ENCODE peak calls at places on chromosomes 13 and 19, in four cellular contexts. R is H1, K is HepG2, Z is K562. V is an unnamed sample.

GRCh38 chr13:98033277-98034247 is 80.1 kb downstream of the IPO5 start:
- DNase-seq in R (no peak), K (peak), Z (peak), V (peak)

GRCh38 chr19:13022859-13023636 is 27.8 kb downstream of the NFIX start:
- DNase-seq in R (no peak), Z (peak), K (peak), V (peak)

GRCh38 chr19:14731200-14731599 is 41.4 kb downstream of the ZNF333 start:
- DNase-seq in Z (peak), K (peak), R (no peak), V (peak)

GRCh38 chr13:77507931-77508776 is 27.4 kb upstream of the SCEL start:
- DNase-seq in Z (no peak), K (no peak), R (no peak), V (no peak)

GRCh38 chr13:33184530-33184929 is 101.0 kb downstream of the STARD13 start:
- DNase-seq in R (no peak), K (no peak), Z (no peak), V (no peak)

GRCh38 chr19:43789029-43789428 is 8.3 kb upstream of the KCNN4 start:
- DNase-seq in Z (peak), K (no peak), R (no peak), V (peak)

GRCh38 chr19:58325623-58326022 is 1.2 kb upstream of the ZSCAN22 start:
- DNase-seq in Z (no peak), R (no peak), K (no peak), V (no peak)

GRCh38 chr13:57409656-57410055 is 221.9 kb upstream of the PCDH17 start:
- DNase-seq in R (no peak), K (no peak), Z (no peak), V (no peak)

GRCh38 chr13:25927363-25927762 is 124.5 kb downstream of the SHISA2 start:
- DNase-seq in K (no peak), R (no peak), Z (no peak), V (no peak)

DNA sequence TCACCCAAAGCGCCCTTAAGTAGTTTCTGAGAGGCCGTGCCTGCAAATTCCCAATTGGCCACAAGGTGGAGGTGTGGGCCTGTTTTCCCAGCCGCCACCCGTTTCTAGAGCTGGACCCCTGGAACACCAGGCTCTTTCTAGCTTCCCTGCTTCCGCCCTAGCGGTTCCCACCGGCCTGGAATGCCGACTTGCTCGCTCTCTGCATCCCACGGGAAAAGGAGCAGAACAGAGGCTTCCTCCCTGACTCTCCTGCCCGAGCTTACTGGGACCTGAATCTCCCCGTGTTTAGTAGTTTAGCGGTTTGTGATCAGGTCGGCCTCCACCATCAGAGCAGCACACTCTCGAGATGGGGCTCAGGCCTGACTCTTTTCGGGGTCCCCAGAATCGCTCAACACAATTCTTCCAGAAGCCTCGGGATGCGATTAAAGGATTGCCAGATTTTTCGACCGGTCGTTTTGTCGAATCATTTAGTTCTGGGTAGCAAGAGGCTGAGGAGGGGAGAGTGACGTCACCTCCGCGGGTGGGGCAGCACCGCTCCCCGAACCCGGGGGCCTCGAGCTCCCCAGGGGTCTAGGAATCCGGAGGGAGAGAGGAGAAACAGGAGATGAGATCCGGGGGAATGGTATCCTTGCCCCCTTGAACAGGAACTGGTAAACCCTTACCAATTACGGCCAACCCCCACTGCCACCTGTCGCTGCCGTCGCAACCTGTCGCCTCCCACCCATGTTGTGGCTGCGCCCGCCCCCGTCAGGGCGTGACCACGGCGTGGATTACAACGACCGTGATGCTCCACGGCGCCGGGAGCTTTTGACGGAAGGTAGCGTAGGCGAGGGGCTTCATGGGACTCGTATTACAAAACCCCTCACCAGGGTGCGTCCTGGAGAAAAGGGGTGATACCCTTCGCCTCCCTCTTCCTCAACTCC is 8.0 kb downstream of the NAPSA start:
- DNase-seq in Z (peak), K (peak), R (peak), V (peak)
- TF ChIP-seq CREB1 in Z (peak), K (peak), R (no peak), V (no peak)

GRCh38 chr19:28960586-28960985 is 252.4 kb downstream of the UQCRFS1 start:
- DNase-seq in Z (no peak), R (no peak), K (no peak), V (no peak)

GRCh38 chr19:28961772-28962500 is 251.0 kb downstream of the UQCRFS1 start:
- DNase-seq in K (no peak), R (no peak), Z (no peak), V (no peak)

GRCh38 chr19:28956421-28956820 is 256.5 kb downstream of the UQCRFS1 start:
- DNase-seq in K (no peak), R (no peak), Z (no peak), V (no peak)

GRCh38 chr19:28960986-28961705 is 251.8 kb downstream of the UQCRFS1 start:
- DNase-seq in R (no peak), Z (no peak), K (no peak), V (no peak)

GRCh38 chr19:28956971-28957370 is 256.0 kb downstream of the UQCRFS1 start:
- DNase-seq in Z (no peak), R (no peak), K (no peak), V (no peak)
- TF ChIP-seq JUN in Z (no peak), R (no peak), K (no peak), V (no peak)

GRCh38 chr13:20118268-20119140 is 42.3 kb downstream of the GJA3 start:
- DNase-seq in Z (peak), R (no peak), K (no peak), V (peak)
- TF ChIP-seq CREB1 in Z (no peak), R (no peak), K (no peak), V (no peak)

DNA sequence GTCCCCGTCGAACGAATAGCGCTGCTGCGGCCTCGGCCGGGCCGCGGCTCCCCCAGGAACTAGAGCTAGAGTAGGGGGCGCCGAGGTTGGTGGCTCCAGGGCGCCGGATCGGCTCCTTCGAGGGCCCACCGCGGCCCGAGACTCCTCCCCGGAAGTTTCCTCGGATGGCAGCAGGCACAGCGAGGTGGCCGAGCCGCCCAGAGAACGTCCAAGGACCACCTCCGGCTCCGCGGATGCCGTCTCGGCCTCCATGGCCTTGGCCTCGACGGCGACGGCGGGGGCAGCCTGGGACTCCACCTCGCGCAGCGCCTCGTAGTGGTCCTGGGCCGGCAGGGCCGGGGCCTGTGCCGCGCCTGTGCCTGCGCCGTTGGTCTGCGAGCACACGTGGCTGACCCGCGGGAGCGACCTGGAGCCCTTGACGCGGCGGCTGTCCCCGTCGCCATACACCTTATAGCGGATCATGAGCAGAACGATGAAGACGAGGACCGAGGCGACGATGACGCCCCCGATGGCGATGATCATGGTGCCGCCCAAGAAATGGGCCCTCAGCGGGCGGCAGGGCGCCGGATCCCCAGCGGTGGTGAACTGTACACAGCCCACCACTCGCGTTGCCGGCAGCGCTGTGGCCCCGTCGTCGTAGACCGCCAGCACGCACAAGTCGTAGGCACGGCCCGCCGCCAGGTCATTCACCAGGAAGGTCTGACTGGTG is 11.8 kb downstream of the IFNL1 start:
- DNase-seq in K (no peak), Z (no peak), R (no peak), V (peak)
- TF ChIP-seq JUN in K (no peak), Z (no peak), R (no peak), V (peak)

DNA sequence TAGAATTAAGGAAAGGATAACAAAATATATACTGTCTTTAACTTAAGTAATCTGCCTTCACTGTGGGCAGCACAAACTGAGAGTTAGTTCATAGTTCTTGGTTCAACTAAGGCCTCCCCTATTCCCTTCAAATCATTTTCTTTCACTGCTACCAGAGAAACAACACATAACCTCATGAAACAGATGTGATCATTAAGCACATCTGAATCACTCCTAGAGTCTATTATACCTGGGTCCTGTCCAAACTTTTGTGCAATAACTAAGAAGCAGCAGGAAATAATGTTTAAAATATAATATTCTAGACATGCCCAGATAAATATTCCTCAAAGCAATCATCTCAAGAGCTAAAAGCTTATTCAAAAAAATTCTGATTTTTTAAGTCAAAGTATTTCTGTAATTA is 62.9 kb downstream of the ZC3H13 start:
- DNase-seq in K (no peak), R (no peak), Z (no peak), V (no peak)
- TF ChIP-seq CREB1 in K (no peak), R (no peak), Z (no peak), V (no peak)

GRCh38 chr13:64688893-64689677 is 2541.1 kb downstream of the PCDH9 start:
- DNase-seq in Z (no peak), R (no peak), K (no peak), V (no peak)
- TF ChIP-seq JUN in Z (no peak), R (no peak), K (no peak), V (no peak)